ENCODE peak calls at places on chromosomes 2 and 18, in six cellular contexts. K, G, S, B, I and L are unnamed samples.

GRCh38 chr2:113164234-113164929 is 9.4 kb upstream of the PSD4 start:
- DNase-seq in K (no peak), G (no peak), S (no peak), B (peak), I (no peak), L (peak)

GRCh38 chr2:233112261-233113113 is 52.3 kb downstream of the INPP5D start:
- DNase-seq in K (no peak), G (no peak), S (no peak), B (peak), I (no peak), L (no peak)

GRCh38 chr2:226474131-226474530 is 325.5 kb downstream of the IRS1 start:
- DNase-seq in K (no peak), G (no peak), S (no peak), B (no peak), I (no peak), L (no peak)

GRCh38 chr2:47819834-47820233 is 36.9 kb downstream of the MSH6 start:
- DNase-seq in K (no peak), G (no peak), S (no peak), B (no peak), I (no peak), L (peak)

GRCh38 chr2:230135126-230135525 is 66.4 kb upstream of the SLC16A14 start:
- DNase-seq in K (no peak), G (no peak), S (no peak), B (no peak), I (no peak), L (no peak)

GRCh38 chr2:78175642-78176041 is 653.5 kb upstream of the LRRTM4 start:
- DNase-seq in K (no peak), G (no peak), S (no peak), B (no peak), I (no peak), L (no peak)

GRCh38 chr2:236774171-236774570 is 204.5 kb downstream of the ACKR3 start:
- DNase-seq in K (no peak), G (no peak), S (no peak), B (no peak), I (no peak), L (no peak)

GRCh38 chr18:62979172-62979571 is 263.8 kb downstream of the PHLPP1 start:
- DNase-seq in K (peak), G (no peak), S (no peak), B (peak), I (no peak), L (peak)

GRCh38 chr2:14608245-14608644 is 24.3 kb upstream of the LRATD1 start:
- DNase-seq in K (no peak), G (no peak), S (no peak), B (no peak), I (no peak), L (no peak)

GRCh38 chr2:68045337-68045736 is 17.5 kb downstream of the C1D start:
- DNase-seq in K (no peak), G (no peak), S (no peak), B (no peak), I (no peak), L (peak)

GRCh38 chr2:200966770-200967169 is 3.3 kb upstream of the ORC2 start:
- DNase-seq in K (peak), G (no peak), S (no peak), B (no peak), I (no peak), L (peak)

GRCh38 chr18:8513249-8513648 is 96.0 kb upstream of the RAB12 start:
- DNase-seq in K (no peak), G (no peak), S (no peak), B (no peak), I (no peak), L (no peak)

GRCh38 chr2:218343591-218343990 is 13.1 kb upstream of the CATIP start:
- DNase-seq in K (peak), G (no peak), S (no peak), B (no peak), I (no peak), L (no peak)

GRCh38 chr2:18346364-18346763 is 214.1 kb downstream of the RDH14 start:
- DNase-seq in K (peak), G (no peak), S (no peak), B (no peak), I (no peak), L (no peak)

GRCh38 chr2:220789961-220790360 is 782.1 kb downstream of the EPHA4 start:
- DNase-seq in K (peak), G (no peak), S (no peak), B (no peak), I (no peak), L (peak)

GRCh38 chr2:38148501-38148900 is 72.5 kb upstream of the CYP1B1 start:
- DNase-seq in K (peak), G (no peak), S (no peak), B (no peak), I (no peak), L (peak)

GRCh38 chr2:64838817-64839216 is 150.4 kb upstream of the SLC1A4 start:
- DNase-seq in K (peak), G (no peak), S (peak), B (no peak), I (no peak), L (peak)

GRCh38 chr18:274313-274712 is 6.5 kb upstream of the THOC1 start:
- DNase-seq in K (no peak), G (no peak), S (no peak), B (no peak), I (no peak), L (no peak)

GRCh38 chr18:42114310-42114943 is 159.4 kb downstream of the PIK3C3 start:
- DNase-seq in K (peak), G (peak), S (peak), B (no peak), I (peak), L (peak)
- H3K27ac ChIP-seq in K (no peak), G (no peak), S (peak), B (no peak), I (no peak), L (no peak)

DNA sequence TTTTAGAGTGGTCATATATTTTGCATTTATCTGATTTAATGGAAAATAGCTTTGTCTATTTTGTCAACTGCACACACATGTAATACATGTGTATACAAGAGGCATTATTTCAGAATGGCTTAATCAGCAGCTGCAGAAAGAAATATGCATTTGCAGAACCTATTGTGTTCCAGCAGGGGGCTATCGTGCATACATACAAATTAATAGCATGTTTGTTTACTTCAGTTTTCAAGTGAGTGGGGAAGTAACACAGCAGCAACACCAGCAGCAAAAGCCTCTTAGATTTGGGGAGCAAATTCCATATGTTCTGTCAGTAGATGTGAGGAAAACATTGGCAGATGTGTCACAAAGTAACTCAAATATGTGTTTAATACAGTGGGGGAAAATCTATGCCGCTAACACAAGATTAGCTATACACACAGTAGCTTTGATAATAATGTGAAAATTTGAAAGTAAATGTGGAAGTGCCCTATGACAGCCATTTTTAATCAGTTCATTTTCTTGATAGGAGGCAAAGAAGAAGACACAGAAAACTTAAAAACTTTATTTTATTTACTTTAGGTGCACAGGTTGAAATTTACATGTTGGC is 218.1 kb downstream of the WDR7 start:
- DNase-seq in K (peak), G (no peak), S (no peak), B (no peak), I (no peak), L (peak)
- TF ChIP-seq CTCF in K (peak), G (peak), S (peak), B (peak), I (no peak), L (peak)

DNA sequence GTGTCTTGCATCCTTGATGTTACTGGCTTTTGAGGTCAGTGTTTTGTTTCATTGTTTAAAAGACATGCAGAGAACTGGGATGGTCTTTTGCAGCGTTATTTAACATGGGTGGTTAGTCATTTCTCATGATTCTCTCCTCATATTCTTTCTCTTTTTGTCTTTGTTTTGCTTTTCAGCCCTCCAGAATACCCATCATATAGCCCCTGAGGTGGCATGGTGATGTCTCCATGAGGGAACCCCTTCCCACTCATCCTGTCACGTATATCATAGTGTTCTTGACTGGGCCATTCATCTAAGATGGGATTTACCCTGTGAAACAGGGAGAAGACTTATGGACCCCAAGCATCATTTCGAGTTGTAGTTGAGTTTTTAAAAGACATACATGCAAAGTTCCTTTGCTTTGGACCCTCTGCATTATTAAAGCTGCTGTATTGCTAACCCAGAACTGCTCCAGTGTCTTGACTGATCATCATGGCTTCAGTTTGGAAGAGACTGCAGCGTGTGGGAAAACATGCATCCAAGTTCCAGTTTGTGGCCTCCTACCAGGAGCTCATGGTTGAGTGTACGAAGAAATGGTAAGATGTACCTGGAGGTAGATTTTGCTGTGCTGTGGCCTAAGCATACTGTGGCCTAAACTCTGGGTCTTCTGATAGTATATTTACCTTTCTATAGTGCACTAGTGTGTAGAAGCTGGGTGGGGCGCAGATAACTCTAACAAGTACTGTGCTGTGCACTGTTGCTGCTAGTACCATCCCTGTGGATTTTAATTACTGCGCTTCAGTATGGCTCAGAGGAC is 1.4 kb downstream of the EHBP1 start:
- DNase-seq in K (no peak), G (no peak), S (no peak), B (no peak), I (no peak), L (no peak)
- H3K27ac ChIP-seq in K (no peak), G (no peak), S (peak), B (peak), I (peak), L (peak)

GRCh38 chr2:62775367-62775668 is 69.8 kb downstream of the EHBP1 start:
- DNase-seq in K (no peak), G (no peak), S (no peak), B (no peak), I (no peak), L (no peak)
- TF ChIP-seq CTCF in K (no peak), G (no peak), S (no peak), B (no peak), I (no peak), L (peak)